ENCODE peak calls at places on chromosomes 7 and 10, in seven cellular contexts. V is tibial artery, H is activated T-cell treated with anti-CD3 and anti-CD28 coated beads for 4 hours, P is kidney tubule cell, W is substantia nigra, Y is GM20000, A is H9. N is an unnamed sample.

GRCh38 chr7:66163186-66163610 is 41.9 kb upstream of the TPST1 start:
- DNase-seq in V (no peak), H (no peak), P (no peak), W (no peak), Y (no peak), A (no peak), N (no peak)

GRCh38 chr10:89283174-89283987 is 18.5 kb upstream of the IFIT2 start:
- DNase-seq in V (no peak), H (no peak), P (peak), W (no peak), Y (no peak), A (no peak), N (no peak)

GRCh38 chr7:120857558-120858298 is at the start of gene TSPAN12:
- DNase-seq in V (peak), H (peak), P (peak), W (peak), Y (peak), A (peak), N (no peak)

GRCh38 chr7:66250711-66251110 is 45.6 kb downstream of the TPST1 start:
- DNase-seq in V (no peak), H (no peak), P (peak), W (no peak), Y (no peak), A (no peak), N (no peak)

GRCh38 chr7:17311952-17312351 is 13.5 kb downstream of the AHR start:
- DNase-seq in V (no peak), H (no peak), P (no peak), W (no peak), Y (no peak), A (peak), N (no peak)

GRCh38 chr10:23976285-23976684 is 232.7 kb upstream of the KIAA1217 start:
- DNase-seq in V (no peak), H (no peak), P (peak), W (no peak), Y (no peak), A (no peak), N (no peak)

GRCh38 chr10:132904814-132905649 is 37.3 kb downstream of the CFAP46 start:
- DNase-seq in V (no peak), H (no peak), P (no peak), W (no peak), Y (no peak), A (no peak), N (no peak)

GRCh38 chr7:13986208-13986607 is 3.3 kb downstream of the ETV1 start:
- DNase-seq in V (no peak), H (no peak), P (no peak), W (no peak), Y (no peak), A (no peak), N (no peak)

GRCh38 chr10:59905066-59905734 is 1.2 kb downstream of the CCDC6 start:
- DNase-seq in V (peak), H (no peak), P (peak), W (no peak), Y (peak), A (peak), N (no peak)

GRCh38 chr10:17077251-17077904 is 52.2 kb downstream of the CUBN start:
- DNase-seq in V (no peak), H (no peak), P (no peak), W (no peak), Y (no peak), A (no peak), N (no peak)

GRCh38 chr10:101041252-101041761 is 10.3 kb downstream of the SFXN3 start:
- DNase-seq in V (peak), H (peak), P (peak), W (peak), Y (peak), A (peak), N (peak)

GRCh38 chr7:27097686-27098492 is 2.1 kb upstream of the HOXA1 start:
- DNase-seq in V (no peak), H (no peak), P (peak), W (no peak), Y (peak), A (no peak), N (no peak)

GRCh38 chr7:39595102-39595620 is 28.2 kb upstream of the RALA start:
- DNase-seq in V (no peak), H (no peak), P (no peak), W (no peak), Y (no peak), A (no peak), N (no peak)

GRCh38 chr7:51261950-51262795 is 54.4 kb downstream of the COBL start:
- DNase-seq in V (no peak), H (no peak), P (peak), W (no peak), Y (no peak), A (no peak), N (no peak)

GRCh38 chr7:45897042-45897690 is 8.9 kb downstream of the IGFBP1 start:
- DNase-seq in V (no peak), H (no peak), P (peak), W (no peak), Y (no peak), A (no peak), N (no peak)

GRCh38 chr10:35271086-35271834 is 65.0 kb upstream of the CCNY start:
- DNase-seq in V (no peak), H (no peak), P (peak), W (no peak), Y (no peak), A (no peak), N (no peak)

GRCh38 chr10:98416989-98417388 is 2.0 kb upstream of the PYROXD2 start:
- DNase-seq in V (peak), H (no peak), P (no peak), W (no peak), Y (no peak), A (no peak), N (no peak)

GRCh38 chr10:78224602-78225001 is 190.9 kb downstream of the RPS24 start:
- DNase-seq in V (no peak), H (no peak), P (no peak), W (no peak), Y (no peak), A (no peak), N (no peak)

GRCh38 chr7:70313251-70313650 is 715.0 kb downstream of the AUTS2 start:
- DNase-seq in V (no peak), H (no peak), P (peak), W (no peak), Y (no peak), A (no peak), N (no peak)

GRCh38 chr7:148084138-148084537 is 506.4 kb upstream of the C7orf33 start:
- DNase-seq in V (no peak), H (no peak), P (peak), W (peak), Y (peak), A (peak), N (peak)

GRCh38 chr7:27161721-27162547 is 3.4 kb downstream of the HOXA9 start:
- DNase-seq in V (peak), H (no peak), P (no peak), W (no peak), Y (no peak), A (peak), N (no peak)

GRCh38 chr7:151192002-151192539 is 5.0 kb upstream of the ASB10 start:
- DNase-seq in V (no peak), H (no peak), P (no peak), W (no peak), Y (no peak), A (no peak), N (no peak)

GRCh38 chr7:49852619-49853462 is 79.4 kb downstream of the VWC2 start:
- DNase-seq in V (no peak), H (no peak), P (peak), W (peak), Y (peak), A (peak), N (peak)

GRCh38 chr10:94186722-94187121 is 176.0 kb downstream of the NOC3L start:
- DNase-seq in V (no peak), H (no peak), P (no peak), W (no peak), Y (no peak), A (no peak), N (no peak)

GRCh38 chr7:85025312-85025756 is 161.5 kb downstream of the SEMA3D start:
- DNase-seq in V (no peak), H (no peak), P (peak), W (no peak), Y (no peak), A (no peak), N (no peak)